ENCODE peak calls at places on chromosomes 13 and 19, in ten cellular contexts. B, N, T, J, R, C, U, S, I and F are unnamed samples.

GRCh38 chr19:28567834-28568233 is 645.1 kb downstream of the UQCRFS1 start:
- DNase-seq in B (no peak), N (no peak), T (no peak), J (no peak), R (no peak), C (no peak), U (no peak), S (no peak), I (no peak), F (no peak)

GRCh38 chr19:44072543-44073401 is 813 bp downstream of the ZNF284 start:
- DNase-seq in B (peak), N (peak), T (no peak), J (no peak), R (no peak), C (peak), U (no peak), S (no peak), I (no peak), F (no peak)

GRCh38 chr13:60226507-60226906 is 62.8 kb upstream of the DIAPH3 start:
- DNase-seq in B (peak), N (no peak), T (peak), J (peak), R (no peak), C (peak), U (peak), S (no peak), I (peak), F (no peak)

GRCh38 chr19:10660346-10660745 is 6.2 kb downstream of the ILF3 start:
- DNase-seq in B (no peak), N (no peak), T (no peak), J (no peak), R (no peak), C (no peak), U (no peak), S (no peak), I (no peak), F (no peak)

GRCh38 chr19:33638167-33639033 is 16.6 kb downstream of the CHST8 start:
- DNase-seq in B (no peak), N (no peak), T (no peak), J (no peak), R (no peak), C (no peak), U (no peak), S (no peak), I (no peak), F (no peak)

GRCh38 chr19:42794751-42795150 is 29.3 kb upstream of the PSG8 start:
- DNase-seq in B (no peak), N (no peak), T (peak), J (no peak), R (no peak), C (no peak), U (peak), S (no peak), I (no peak), F (no peak)

GRCh38 chr13:83065136-83065535 is 817.1 kb downstream of the SLITRK1 start:
- DNase-seq in B (peak), N (no peak), T (peak), J (no peak), R (no peak), C (peak), U (peak), S (peak), I (peak), F (no peak)

GRCh38 chr19:5219551-5220304 is 120.9 kb downstream of the PTPRS start:
- DNase-seq in B (no peak), N (no peak), T (no peak), J (no peak), R (no peak), C (no peak), U (no peak), S (no peak), I (no peak), F (no peak)

GRCh38 chr19:49417090-49417489 is 6.2 kb downstream of the PTH2 start:
- DNase-seq in B (no peak), N (no peak), T (no peak), J (no peak), R (no peak), C (no peak), U (no peak), S (no peak), I (no peak), F (no peak)

GRCh38 chr19:40811478-40812341 is 12.7 kb downstream of the EGLN2 start:
- DNase-seq in B (no peak), N (no peak), T (no peak), J (peak), R (no peak), C (no peak), U (no peak), S (no peak), I (no peak), F (no peak)

GRCh38 chr13:111051656-111052232 is 63.4 kb upstream of the ARHGEF7 start:
- DNase-seq in B (no peak), N (no peak), T (no peak), J (no peak), R (no peak), C (no peak), U (no peak), S (no peak), I (no peak), F (no peak)

GRCh38 chr13:31134055-31134711 is 27.5 kb downstream of the HSPH1 start:
- DNase-seq in B (no peak), N (no peak), T (no peak), J (peak), R (no peak), C (no peak), U (no peak), S (no peak), I (no peak), F (no peak)

GRCh38 chr19:57903298-57904174 is 12.9 kb downstream of the ZNF417 start:
- DNase-seq in B (peak), N (peak), T (peak), J (no peak), R (no peak), C (peak), U (peak), S (no peak), I (no peak), F (no peak)

GRCh38 chr13:32001769-32002168 is 29.8 kb upstream of the FRY start:
- DNase-seq in B (no peak), N (no peak), T (no peak), J (no peak), R (no peak), C (no peak), U (no peak), S (no peak), I (no peak), F (no peak)

GRCh38 chr19:54803410-54803809 is at the start of gene KIR2DL4:
- DNase-seq in B (no peak), N (no peak), T (no peak), J (peak), R (no peak), C (no peak), U (no peak), S (no peak), I (no peak), F (no peak)

GRCh38 chr13:85148009-85148408 is 651.2 kb downstream of the SLITRK6 start:
- DNase-seq in B (no peak), N (no peak), T (no peak), J (no peak), R (no peak), C (no peak), U (no peak), S (no peak), I (no peak), F (no peak)

GRCh38 chr13:76948139-76948538 is at the start of gene ACOD1:
- DNase-seq in B (no peak), N (no peak), T (no peak), J (no peak), R (no peak), C (no peak), U (no peak), S (no peak), I (no peak), F (no peak)

GRCh38 chr19:40303765-40304164 is 18.6 kb upstream of the AKT2 start:
- DNase-seq in B (no peak), N (no peak), T (no peak), J (no peak), R (no peak), C (no peak), U (no peak), S (no peak), I (no peak), F (no peak)

GRCh38 chr13:52738719-52739467 is 727 bp downstream of the CNMD start:
- DNase-seq in B (no peak), N (no peak), T (no peak), J (peak), R (no peak), C (no peak), U (no peak), S (no peak), I (no peak), F (peak)

GRCh38 chr13:45592758-45593157 is 22.8 kb downstream of the ERICH6B start:
- DNase-seq in B (no peak), N (no peak), T (no peak), J (no peak), R (no peak), C (no peak), U (no peak), S (no peak), I (no peak), F (no peak)

GRCh38 chr13:69769637-69770036 is 338.0 kb upstream of the ATXN8OS start:
- DNase-seq in B (no peak), N (no peak), T (no peak), J (no peak), R (no peak), C (no peak), U (no peak), S (no peak), I (no peak), F (no peak)

GRCh38 chr13:113183450-113184129 is 24.9 kb downstream of the PCID2 start:
- DNase-seq in B (no peak), N (no peak), T (no peak), J (no peak), R (no peak), C (no peak), U (no peak), S (no peak), I (no peak), F (no peak)

GRCh38 chr13:94708031-94708571 is 4.2 kb downstream of the SOX21 start:
- DNase-seq in B (no peak), N (no peak), T (no peak), J (no peak), R (no peak), C (no peak), U (no peak), S (no peak), I (no peak), F (no peak)

GRCh38 chr13:48235100-48235813 is 2.3 kb downstream of the ITM2B start:
- DNase-seq in B (no peak), N (no peak), T (no peak), J (no peak), R (no peak), C (peak), U (peak), S (peak), I (no peak), F (no peak)

GRCh38 chr13:36872621-36873020 is 47.4 kb downstream of the SMAD9 start:
- DNase-seq in B (no peak), N (no peak), T (no peak), J (no peak), R (no peak), C (no peak), U (no peak), S (no peak), I (no peak), F (no peak)

GRCh38 chr19:52896431-52897148 is 845 bp downstream of the ZNF320 start:
- DNase-seq in B (peak), N (no peak), T (no peak), J (peak), R (no peak), C (peak), U (no peak), S (peak), I (no peak), F (no peak)

GRCh38 chr19:27746691-27747380 is 1466.1 kb downstream of the UQCRFS1 start:
- DNase-seq in B (no peak), N (peak), T (peak), J (peak), R (peak), C (peak), U (no peak), S (peak), I (no peak), F (no peak)

GRCh38 chr13:24068472-24068871 is 92.0 kb upstream of the SPATA13 start:
- DNase-seq in B (no peak), N (no peak), T (no peak), J (no peak), R (no peak), C (no peak), U (peak), S (no peak), I (no peak), F (no peak)

GRCh38 chr19:39433480-39434079 is 2.2 kb downstream of the RPS16 start:
- DNase-seq in B (no peak), N (no peak), T (no peak), J (no peak), R (no peak), C (no peak), U (no peak), S (no peak), I (no peak), F (no peak)

GRCh38 chr19:49631279-49631588 is 8.7 kb downstream of the RRAS start:
- DNase-seq in B (no peak), N (no peak), T (no peak), J (no peak), R (no peak), C (no peak), U (no peak), S (no peak), I (no peak), F (no peak)

GRCh38 chr13:110113284-110113764 is 193.6 kb downstream of the COL4A1 start:
- DNase-seq in B (peak), N (no peak), T (peak), J (no peak), R (no peak), C (peak), U (peak), S (no peak), I (no peak), F (no peak)

DNA sequence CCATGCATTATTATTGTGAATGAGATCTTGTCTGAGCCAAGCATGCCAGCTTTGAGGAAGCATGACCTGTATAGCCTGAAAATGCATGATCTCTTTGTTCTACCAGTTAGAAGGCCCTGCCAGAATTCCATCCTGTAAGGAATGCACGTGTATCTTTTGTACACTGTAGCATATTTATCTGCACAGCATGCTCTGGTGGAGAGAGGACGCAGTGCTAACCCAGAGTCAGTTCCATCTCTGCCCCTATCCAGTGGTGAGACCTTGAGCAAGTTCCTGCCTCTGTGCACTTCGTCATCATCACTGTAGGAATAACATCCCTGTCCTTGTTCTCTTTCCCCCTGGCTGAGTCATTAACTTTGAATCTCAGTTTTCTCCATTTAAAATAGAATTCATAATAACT is 233.8 kb downstream of the SLC7A1 start:
- DNase-seq in B (no peak), N (no peak), T (no peak), J (no peak), R (no peak), C (no peak), U (no peak), S (no peak), I (no peak), F (no peak)
- TF ChIP-seq CTCF in B (no peak), N (no peak), T (no peak), J (no peak), R (no peak), C (no peak), U (no peak), S (no peak), I (no peak), F (no peak)

GRCh38 chr19:1123885-1124677 is 20.3 kb downstream of the GPX4 start:
- DNase-seq in B (no peak), N (no peak), T (no peak), J (no peak), R (no peak), C (no peak), U (no peak), S (no peak), I (no peak), F (no peak)
- TF ChIP-seq CTCF in B (no peak), N (no peak), T (no peak), J (no peak), R (no peak), C (no peak), U (no peak), S (no peak), I (no peak), F (no peak)

DNA sequence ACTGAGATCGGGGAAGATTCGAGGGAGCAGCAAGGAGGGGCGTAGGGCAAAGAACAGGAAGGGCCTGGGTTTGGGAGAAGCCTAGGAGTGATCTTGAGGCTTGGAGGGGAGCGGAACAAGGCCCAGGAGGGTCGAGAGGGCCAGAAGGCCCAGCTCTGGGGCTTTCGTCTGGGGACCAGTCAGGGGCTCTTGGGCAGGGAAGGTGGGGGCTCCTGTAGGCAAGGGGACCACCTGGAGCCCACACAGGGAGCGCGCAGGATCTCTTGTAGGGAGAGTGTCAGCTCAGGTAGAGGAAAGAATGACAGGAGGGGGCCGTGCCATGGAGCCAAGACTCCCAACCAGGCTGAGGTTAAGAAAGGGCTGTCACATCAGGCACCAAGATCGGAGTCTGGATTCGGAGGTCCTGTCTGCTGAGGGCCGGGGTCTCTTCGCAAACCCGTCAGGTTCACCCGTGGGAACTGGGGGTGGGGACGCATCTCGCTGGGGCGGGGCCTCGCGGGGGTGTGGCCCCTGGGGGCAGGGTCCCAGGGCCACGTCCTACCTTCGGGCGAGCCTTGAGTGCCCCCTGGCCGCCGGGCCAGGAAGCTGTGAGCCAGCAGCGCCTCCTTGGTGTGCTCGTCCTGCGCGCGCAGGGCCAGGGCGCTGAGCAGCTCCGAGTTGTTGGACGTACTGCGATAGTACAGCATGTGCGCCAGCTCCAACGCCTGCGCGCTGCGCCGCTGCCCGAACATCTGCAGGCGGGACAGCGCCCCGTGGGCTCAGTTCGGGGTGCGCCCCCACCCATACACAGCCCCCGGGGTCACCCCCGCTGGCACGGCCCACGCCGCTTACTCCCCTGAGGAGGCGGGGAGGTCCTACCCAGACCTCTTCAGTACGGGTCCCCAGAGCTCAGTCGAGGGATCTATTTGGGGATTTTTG is 8.4 kb downstream of the EMP3 start:
- DNase-seq in B (peak), N (peak), T (peak), J (peak), R (peak), C (peak), U (peak), S (peak), I (peak), F (peak)
- TF ChIP-seq CTCF in B (peak), N (peak), T (peak), J (peak), R (peak), C (peak), U (peak), S (peak), I (peak), F (no peak)

DNA sequence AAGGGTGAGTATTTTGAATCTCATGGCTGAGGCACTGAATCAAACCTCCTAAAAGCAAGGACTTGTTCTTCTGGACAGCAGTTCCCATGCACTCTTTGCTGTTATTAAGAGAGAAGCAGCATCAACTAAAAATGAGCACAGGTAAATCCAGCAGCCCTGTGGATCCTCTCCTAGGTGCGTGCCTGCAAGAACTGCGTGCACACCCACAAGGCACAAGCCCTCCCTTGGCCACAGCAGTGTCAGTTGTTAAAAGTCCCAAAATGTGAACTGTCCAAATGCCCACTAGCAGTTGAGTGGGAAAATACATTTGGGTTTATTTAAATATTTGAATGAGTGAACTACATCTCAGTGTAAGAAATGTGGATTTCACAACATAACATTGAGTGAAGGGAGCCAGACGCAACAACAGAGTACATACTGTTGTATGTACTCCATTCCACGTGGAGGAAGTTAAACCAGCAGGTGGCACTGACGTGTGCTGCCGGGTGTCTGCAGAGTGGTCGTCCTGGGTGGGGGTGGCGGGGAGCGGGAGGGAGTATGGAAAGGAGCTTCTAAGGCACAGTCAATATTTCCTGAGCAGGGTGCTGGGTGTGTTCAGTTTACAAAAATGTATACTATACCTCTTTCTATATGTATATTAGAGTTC is 266.4 kb downstream of the NALCN start:
- DNase-seq in B (no peak), N (peak), T (peak), J (peak), R (no peak), C (peak), U (peak), S (no peak), I (peak), F (no peak)
- TF ChIP-seq CTCF in B (no peak), N (peak), T (peak), J (no peak), R (peak), C (peak), U (peak), S (peak), I (peak), F (no peak)

GRCh38 chr13:28413999-28414398 is 80.9 kb downstream of the FLT1 start:
- DNase-seq in B (no peak), N (no peak), T (no peak), J (no peak), R (no peak), C (no peak), U (no peak), S (no peak), I (no peak), F (no peak)

GRCh38 chr13:28412981-28413380 is 81.9 kb downstream of the FLT1 start:
- DNase-seq in B (no peak), N (no peak), T (no peak), J (no peak), R (peak), C (no peak), U (no peak), S (no peak), I (no peak), F (no peak)

GRCh38 chr13:28411859-28412353 is 83.0 kb downstream of the FLT1 start:
- DNase-seq in B (no peak), N (no peak), T (no peak), J (no peak), R (no peak), C (no peak), U (no peak), S (no peak), I (no peak), F (no peak)

GRCh38 chr13:28421674-28422410 is 73.1 kb downstream of the FLT1 start:
- DNase-seq in B (no peak), N (no peak), T (no peak), J (no peak), R (no peak), C (no peak), U (no peak), S (no peak), I (no peak), F (no peak)

DNA sequence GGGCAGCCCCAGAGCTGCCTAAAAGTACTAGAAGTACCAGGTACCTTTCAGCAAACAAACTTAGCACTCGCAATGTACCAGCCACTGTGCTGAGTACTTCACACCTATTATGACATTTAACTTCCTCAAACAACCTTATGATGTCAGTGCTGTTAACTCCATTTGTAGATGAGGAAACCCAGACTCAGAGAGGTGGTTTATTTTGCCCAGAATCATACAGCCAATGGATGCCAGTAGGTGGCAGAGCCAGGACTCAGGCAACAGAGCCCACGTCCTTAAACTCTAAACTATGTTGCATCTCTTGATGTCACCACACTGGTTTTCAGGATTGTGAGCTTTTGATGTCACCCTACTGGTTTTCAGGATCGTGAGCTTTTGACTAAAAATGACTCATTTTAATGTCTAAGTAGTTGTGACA is 78.9 kb downstream of the FLT1 start:
- DNase-seq in B (no peak), N (no peak), T (no peak), J (peak), R (no peak), C (no peak), U (no peak), S (no peak), I (no peak), F (no peak)
- TF ChIP-seq CTCF in B (no peak), N (no peak), T (no peak), J (no peak), R (no peak), C (no peak), U (peak), S (no peak), I (no peak), F (no peak)